ENCODE peak calls at places on chromosomes 3 and 15, in five cellular contexts. A is stomach, X is SK-N-SH, T is HepG2, E is K562. R is an unnamed sample.

GRCh38 chr3:171825222-171825828 is 15.0 kb upstream of the PLD1 start:
- DNase-seq in A (no peak), X (no peak), T (peak; percentile 78), E (no peak), R (peak; percentile 70)

GRCh38 chr15:63133786-63134185 is 12.1 kb downstream of the LACTB start:
- DNase-seq in A (no peak), X (no peak), T (no peak), E (no peak), R (no peak)

GRCh38 chr3:21649519-21649918 is 101.5 kb downstream of the ZNF385D start:
- DNase-seq in A (no peak), X (no peak), T (no peak), E (no peak), R (no peak)

GRCh38 chr15:99842071-99842470 is 108.8 kb upstream of the LYSMD4 start:
- DNase-seq in A (no peak), X (no peak), T (no peak), E (no peak), R (no peak)

GRCh38 chr3:45838466-45838865 is 3.5 kb downstream of the LZTFL1 start:
- DNase-seq in A (no peak), X (no peak), T (no peak), E (no peak), R (no peak)

GRCh38 chr15:31306036-31306425 is 20.6 kb upstream of the KLF13 start:
- DNase-seq in A (no peak), X (peak; percentile 70), T (no peak), E (no peak), R (peak; percentile 45)

GRCh38 chr15:75368689-75369239 is 357 bp upstream of the MAN2C1 start:
- DNase-seq in A (no peak), X (peak; percentile 30), T (peak; percentile 87), E (no peak), R (no peak)

GRCh38 chr15:40483919-40484318 is 13.1 kb downstream of the CHST14 start:
- DNase-seq in A (no peak), X (no peak), T (no peak), E (no peak), R (no peak)

GRCh38 chr3:156050918-156051317 is 69.5 kb upstream of the KCNAB1 start:
- DNase-seq in A (no peak), X (no peak), T (no peak), E (peak; percentile 17), R (no peak)

GRCh38 chr3:195352895-195353488 is 82.0 kb upstream of the XXYLT1 start:
- DNase-seq in A (no peak), X (no peak), T (peak; percentile 7), E (no peak), R (no peak)

GRCh38 chr3:127077068-127077467 is 94.2 kb downstream of the PLXNA1 start:
- DNase-seq in A (no peak), X (no peak), T (no peak), E (no peak), R (peak; percentile 50)

GRCh38 chr3:48997714-48998637 is 7.9 kb downstream of the P4HTM start:
- DNase-seq in A (no peak), X (peak; percentile 86), T (no peak), E (peak; percentile 38), R (no peak)

GRCh38 chr15:90064931-90065681 is 37.2 kb downstream of the IDH2 start:
- DNase-seq in A (no peak), X (no peak), T (no peak), E (no peak), R (no peak)

GRCh38 chr3:186588619-186589018 is 18.1 kb downstream of the DNAJB11 start:
- DNase-seq in A (no peak), X (no peak), T (no peak), E (peak; percentile 45), R (no peak)

GRCh38 chr15:50051811-50052419 is 67.1 kb downstream of the ATP8B4 start:
- DNase-seq in A (no peak), X (peak; percentile 52), T (peak; percentile 58), E (peak; percentile 19), R (peak; percentile 76)

GRCh38 chr15:69537085-69537484 is 84.5 kb downstream of the RPLP1 start:
- DNase-seq in A (no peak), X (no peak), T (no peak), E (no peak), R (no peak)

GRCh38 chr3:22029480-22029879 is 278.5 kb upstream of the ZNF385D start:
- DNase-seq in A (no peak), X (no peak), T (no peak), E (no peak), R (no peak)

GRCh38 chr15:57680021-57680420 is 26.5 kb upstream of the POLR2M start:
- DNase-seq in A (no peak), X (no peak), T (no peak), E (no peak), R (no peak)

GRCh38 chr3:141853146-141853690 is 23.2 kb upstream of the ATP1B3 start:
- DNase-seq in A (no peak), X (no peak), T (no peak), E (no peak), R (no peak)

GRCh38 chr3:174791161-174791560 is 68.0 kb upstream of the NAALADL2 start:
- DNase-seq in A (no peak), X (no peak), T (no peak), E (no peak), R (no peak)

GRCh38 chr15:59059076-59059597 is 45.8 kb upstream of the CCNB2 start:
- DNase-seq in A (no peak), X (no peak), T (no peak), E (no peak), R (no peak)

GRCh38 chr3:4935347-4935746 is 43.9 kb upstream of the BHLHE40 start:
- DNase-seq in A (no peak), X (no peak), T (no peak), E (no peak), R (no peak)

GRCh38 chr3:197795200-197795599 is 4.1 kb downstream of the LRCH3 start:
- DNase-seq in A (no peak), X (no peak), T (peak; percentile 84), E (no peak), R (no peak)

GRCh38 chr3:134105876-134106556 is 76.3 kb upstream of the SLCO2A1 start:
- DNase-seq in A (no peak), X (no peak), T (no peak), E (no peak), R (no peak)

GRCh38 chr15:88782465-88782864 is 20.8 kb upstream of the ACAN start:
- DNase-seq in A (no peak), X (no peak), T (no peak), E (no peak), R (no peak)

GRCh38 chr3:2029559-2029958 is 69.1 kb upstream of the CNTN4 start:
- DNase-seq in A (no peak), X (no peak), T (no peak), E (no peak), R (no peak)

GRCh38 chr3:110815008-110815583 is 256.5 kb upstream of the NECTIN3 start:
- DNase-seq in A (no peak), X (peak; percentile 1), T (no peak), E (no peak), R (no peak)

GRCh38 chr3:58132850-58133249 is 77.9 kb downstream of the DNASE1L3 start:
- DNase-seq in A (no peak), X (no peak), T (no peak), E (no peak), R (no peak)

GRCh38 chr3:58130591-58130990 is 80.2 kb downstream of the DNASE1L3 start:
- DNase-seq in A (no peak), X (peak; percentile 36), T (no peak), E (no peak), R (no peak)

GRCh38 chr3:58129041-58129440 is 81.7 kb downstream of the DNASE1L3 start:
- DNase-seq in A (no peak), X (no peak), T (no peak), E (no peak), R (no peak)

GRCh38 chr3:58134468-58134867 is 76.3 kb downstream of the DNASE1L3 start:
- DNase-seq in A (no peak), X (no peak), T (no peak), E (no peak), R (no peak)

GRCh38 chr3:58131101-58131500 is 79.7 kb downstream of the DNASE1L3 start:
- DNase-seq in A (no peak), X (no peak), T (no peak), E (no peak), R (no peak)
- H3K36me3 ChIP-seq in A (peaks cover 99% of the 10 kb centered on the region), X (peaks cover 60% of the 10 kb centered on the region), T (peaks cover 56% of the 10 kb centered on the region), E (peaks cover 43% of the 10 kb centered on the region), R (peaks cover 83% of the 10 kb centered on the region)

GRCh38 chr3:37863949-37864822 is 2.5 kb downstream of the CTDSPL start:
- DNase-seq in A (no peak), X (no peak), T (peak; percentile 61), E (no peak), R (no peak)
- H3K4me3 ChIP-seq in A (peak overlapping the region; percentile 78), X (no peak overlapping the region), T (peak overlapping the region; percentile 96), E (no peak overlapping the region), R (no peak overlapping the region)

GRCh38 chr15:37056894-37057205 is 43.5 kb downstream of the MEIS2 start:
- DNase-seq in A (no peak), X (no peak), T (no peak), E (no peak), R (no peak)

GRCh38 chr15:37057831-37058230 is 42.5 kb downstream of the MEIS2 start:
- DNase-seq in A (no peak), X (no peak), T (no peak), E (no peak), R (no peak)

GRCh38 chr15:37059051-37059450 is 41.3 kb downstream of the MEIS2 start:
- DNase-seq in A (no peak), X (no peak), T (no peak), E (no peak), R (no peak)

GRCh38 chr15:37058316-37058985 is 41.9 kb downstream of the MEIS2 start:
- DNase-seq in A (no peak), X (no peak), T (peak; percentile 19), E (no peak), R (no peak)

DNA sequence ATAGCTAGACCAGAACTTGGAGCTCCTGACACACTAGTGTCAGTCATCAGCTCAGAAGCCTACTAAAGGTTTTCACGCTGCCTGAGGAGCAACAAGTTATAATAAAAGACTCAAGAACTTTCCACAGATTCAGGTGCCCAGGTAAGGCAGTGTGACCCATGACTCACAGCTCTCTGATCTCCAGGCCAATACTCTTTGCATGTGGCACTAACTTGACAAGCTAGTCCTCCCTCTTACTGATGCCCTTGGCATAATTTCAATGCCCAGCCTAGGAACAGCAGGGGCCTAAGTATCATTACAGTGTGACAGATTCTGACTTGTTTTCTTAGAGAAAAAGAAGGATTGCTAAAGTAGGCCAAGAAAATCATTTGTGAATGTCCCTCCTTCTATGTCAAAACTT is 38.4 kb downstream of the MEIS2 start:
- DNase-seq in A (no peak), X (no peak), T (no peak), E (no peak), R (no peak)
- TF ChIP-seq EP300 in A (no peak), X (no peak), T (no peak), E (no peak), R (no peak)

GRCh38 chr3:122398920-122399319 is 14.9 kb downstream of the FAM162A start:
- DNase-seq in A (no peak), X (no peak), T (no peak), E (no peak), R (no peak)

GRCh38 chr3:122405015-122405414 is 10.8 kb downstream of the WDR5B start:
- DNase-seq in A (no peak), X (no peak), T (no peak), E (no peak), R (no peak)

GRCh38 chr3:122407946-122408345 is 7.9 kb downstream of the WDR5B start:
- DNase-seq in A (no peak), X (no peak), T (no peak), E (no peak), R (no peak)

GRCh38 chr3:122406198-122406597 is 9.7 kb downstream of the WDR5B start:
- DNase-seq in A (no peak), X (no peak), T (no peak), E (no peak), R (no peak)

GRCh38 chr3:122403489-122403888 is 12.4 kb downstream of the WDR5B start:
- DNase-seq in A (no peak), X (no peak), T (no peak), E (no peak), R (no peak)
- H3K36me3 ChIP-seq in A (peaks cover 59% of the 10 kb centered on the region), X (peaks cover 12% of the 10 kb centered on the region), T (peaks cover 16% of the 10 kb centered on the region), E (peaks cover 56% of the 10 kb centered on the region), R (peaks cover 59% of the 10 kb centered on the region)